ENCODE peak calls at places on chromosomes 1 and 21, in six cellular contexts. One of them, this sample, is unnamed.

GRCh38 chr1:234230414-234230862 is 142.8 kb upstream of the COA6 start:
- DNase-seq in AG04450: no peak
- DNase-seq in activated naive CD4-positive, alpha-beta T cell treated with Interleukin-2 at 50 U/mL for 16 hours: no peak
- DNase-seq in SJSA1: no peak
- DNase-seq in stomach: no peak
- DNase-seq in neural progenitor cell: no peak
- DNase-seq in this sample: no peak

GRCh38 chr1:53725238-53725689 is 13.7 kb downstream of the GLIS1 start:
- DNase-seq in AG04450: no peak
- DNase-seq in activated naive CD4-positive, alpha-beta T cell treated with Interleukin-2 at 50 U/mL for 16 hours: no peak
- DNase-seq in SJSA1: no peak
- DNase-seq in stomach: no peak
- DNase-seq in neural progenitor cell: peak
- DNase-seq in this sample: peak

GRCh38 chr1:200366577-200367253 is 43.1 kb downstream of the ZNF281 start:
- DNase-seq in AG04450: no peak
- DNase-seq in activated naive CD4-positive, alpha-beta T cell treated with Interleukin-2 at 50 U/mL for 16 hours: no peak
- DNase-seq in SJSA1: no peak
- DNase-seq in stomach: no peak
- DNase-seq in neural progenitor cell: no peak
- DNase-seq in this sample: no peak

GRCh38 chr1:183200451-183200850 is 14.4 kb downstream of the LAMC2 start:
- DNase-seq in AG04450: no peak
- DNase-seq in activated naive CD4-positive, alpha-beta T cell treated with Interleukin-2 at 50 U/mL for 16 hours: no peak
- DNase-seq in SJSA1: no peak
- DNase-seq in stomach: no peak
- DNase-seq in neural progenitor cell: no peak
- DNase-seq in this sample: no peak

GRCh38 chr1:19034721-19035120 is 78.2 kb upstream of the IFFO2 start:
- DNase-seq in AG04450: no peak
- DNase-seq in activated naive CD4-positive, alpha-beta T cell treated with Interleukin-2 at 50 U/mL for 16 hours: no peak
- DNase-seq in SJSA1: no peak
- DNase-seq in stomach: no peak
- DNase-seq in neural progenitor cell: no peak
- DNase-seq in this sample: no peak

GRCh38 chr1:200036616-200037270 is 9.2 kb downstream of the NR5A2 start:
- DNase-seq in AG04450: no peak
- DNase-seq in activated naive CD4-positive, alpha-beta T cell treated with Interleukin-2 at 50 U/mL for 16 hours: no peak
- DNase-seq in SJSA1: no peak
- DNase-seq in stomach: no peak
- DNase-seq in neural progenitor cell: peak
- DNase-seq in this sample: peak

GRCh38 chr21:34205811-34206635 is 132.6 kb downstream of the MRPS6 start:
- DNase-seq in AG04450: no peak
- DNase-seq in activated naive CD4-positive, alpha-beta T cell treated with Interleukin-2 at 50 U/mL for 16 hours: no peak
- DNase-seq in SJSA1: peak
- DNase-seq in stomach: no peak
- DNase-seq in neural progenitor cell: no peak
- DNase-seq in this sample: no peak

GRCh38 chr1:147647796-147648633 is 22.3 kb downstream of the ACP6 start:
- DNase-seq in AG04450: no peak
- DNase-seq in activated naive CD4-positive, alpha-beta T cell treated with Interleukin-2 at 50 U/mL for 16 hours: peak
- DNase-seq in SJSA1: no peak
- DNase-seq in stomach: no peak
- DNase-seq in neural progenitor cell: no peak
- DNase-seq in this sample: no peak

GRCh38 chr1:147895123-147895522 is 7.5 kb upstream of the GJA8 start:
- DNase-seq in AG04450: no peak
- DNase-seq in activated naive CD4-positive, alpha-beta T cell treated with Interleukin-2 at 50 U/mL for 16 hours: no peak
- DNase-seq in SJSA1: no peak
- DNase-seq in stomach: no peak
- DNase-seq in neural progenitor cell: no peak
- DNase-seq in this sample: no peak

GRCh38 chr1:8082945-8083344 is 56.8 kb upstream of the ERRFI1 start:
- DNase-seq in AG04450: no peak
- DNase-seq in activated naive CD4-positive, alpha-beta T cell treated with Interleukin-2 at 50 U/mL for 16 hours: no peak
- DNase-seq in SJSA1: no peak
- DNase-seq in stomach: no peak
- DNase-seq in neural progenitor cell: no peak
- DNase-seq in this sample: no peak

GRCh38 chr1:182381962-182382819 is 9.4 kb downstream of the GLUL start:
- DNase-seq in AG04450: no peak
- DNase-seq in activated naive CD4-positive, alpha-beta T cell treated with Interleukin-2 at 50 U/mL for 16 hours: no peak
- DNase-seq in SJSA1: no peak
- DNase-seq in stomach: no peak
- DNase-seq in neural progenitor cell: no peak
- DNase-seq in this sample: no peak

GRCh38 chr1:228349701-228350171 is 56.9 kb downstream of the TRIM11 start:
- DNase-seq in AG04450: no peak
- DNase-seq in activated naive CD4-positive, alpha-beta T cell treated with Interleukin-2 at 50 U/mL for 16 hours: no peak
- DNase-seq in SJSA1: no peak
- DNase-seq in stomach: no peak
- DNase-seq in neural progenitor cell: no peak
- DNase-seq in this sample: no peak

GRCh38 chr1:15836772-15837669 is 10.5 kb upstream of the SPEN start:
- DNase-seq in AG04450: no peak
- DNase-seq in activated naive CD4-positive, alpha-beta T cell treated with Interleukin-2 at 50 U/mL for 16 hours: peak
- DNase-seq in SJSA1: no peak
- DNase-seq in stomach: peak
- DNase-seq in neural progenitor cell: peak
- DNase-seq in this sample: peak

GRCh38 chr1:84842748-84843231 is 50.2 kb downstream of the LPAR3 start:
- DNase-seq in AG04450: no peak
- DNase-seq in activated naive CD4-positive, alpha-beta T cell treated with Interleukin-2 at 50 U/mL for 16 hours: no peak
- DNase-seq in SJSA1: no peak
- DNase-seq in stomach: no peak
- DNase-seq in neural progenitor cell: no peak
- DNase-seq in this sample: no peak

GRCh38 chr1:83905315-83905907 is 93.5 kb downstream of the TTLL7 start:
- DNase-seq in AG04450: no peak
- DNase-seq in activated naive CD4-positive, alpha-beta T cell treated with Interleukin-2 at 50 U/mL for 16 hours: no peak
- DNase-seq in SJSA1: no peak
- DNase-seq in stomach: no peak
- DNase-seq in neural progenitor cell: peak
- DNase-seq in this sample: no peak

GRCh38 chr1:28510350-28511223 is 4.7 kb downstream of the RCC1 start:
- DNase-seq in AG04450: no peak
- DNase-seq in activated naive CD4-positive, alpha-beta T cell treated with Interleukin-2 at 50 U/mL for 16 hours: peak
- DNase-seq in SJSA1: peak
- DNase-seq in stomach: no peak
- DNase-seq in neural progenitor cell: no peak
- DNase-seq in this sample: peak

GRCh38 chr1:153679337-153680119 is 1.0 kb downstream of the NPR1 start:
- DNase-seq in AG04450: no peak
- DNase-seq in activated naive CD4-positive, alpha-beta T cell treated with Interleukin-2 at 50 U/mL for 16 hours: peak
- DNase-seq in SJSA1: peak
- DNase-seq in stomach: no peak
- DNase-seq in neural progenitor cell: peak
- DNase-seq in this sample: peak

GRCh38 chr1:22861764-22862440 is 110.8 kb downstream of the LACTBL1 start:
- DNase-seq in AG04450: peak
- DNase-seq in activated naive CD4-positive, alpha-beta T cell treated with Interleukin-2 at 50 U/mL for 16 hours: no peak
- DNase-seq in SJSA1: peak
- DNase-seq in stomach: no peak
- DNase-seq in neural progenitor cell: peak
- DNase-seq in this sample: peak

GRCh38 chr1:116286541-116286971 is 86.5 kb upstream of the ATP1A1 start:
- DNase-seq in AG04450: no peak
- DNase-seq in activated naive CD4-positive, alpha-beta T cell treated with Interleukin-2 at 50 U/mL for 16 hours: no peak
- DNase-seq in SJSA1: peak
- DNase-seq in stomach: no peak
- DNase-seq in neural progenitor cell: no peak
- DNase-seq in this sample: no peak

GRCh38 chr21:35599164-35599563 is 461.2 kb downstream of the SETD4 start:
- DNase-seq in AG04450: no peak
- DNase-seq in activated naive CD4-positive, alpha-beta T cell treated with Interleukin-2 at 50 U/mL for 16 hours: no peak
- DNase-seq in SJSA1: no peak
- DNase-seq in stomach: no peak
- DNase-seq in neural progenitor cell: no peak
- DNase-seq in this sample: no peak

GRCh38 chr1:149936992-149937705 is 470 bp upstream of the MTMR11 start:
- DNase-seq in AG04450: no peak
- DNase-seq in activated naive CD4-positive, alpha-beta T cell treated with Interleukin-2 at 50 U/mL for 16 hours: no peak
- DNase-seq in SJSA1: peak
- DNase-seq in stomach: no peak
- DNase-seq in neural progenitor cell: no peak
- DNase-seq in this sample: peak

GRCh38 chr1:173093721-173094450 is 43.1 kb upstream of the TNFSF18 start:
- DNase-seq in AG04450: no peak
- DNase-seq in activated naive CD4-positive, alpha-beta T cell treated with Interleukin-2 at 50 U/mL for 16 hours: no peak
- DNase-seq in SJSA1: no peak
- DNase-seq in stomach: no peak
- DNase-seq in neural progenitor cell: no peak
- DNase-seq in this sample: no peak